ENCODE peak calls at places on chromosome 6, in five cellular contexts. L, X, T, M and U are unnamed samples.

GRCh38 chr6:45571159-45571558 is 193.4 kb upstream of the SUPT3H start:
- DNase-seq in L (no peak), X (no peak), T (no peak), M (no peak), U (no peak)

GRCh38 chr6:144217264-144217663 is 66.9 kb downstream of the STX11 start:
- DNase-seq in L (peak), X (peak), T (no peak), M (no peak), U (no peak)

GRCh38 chr6:120671519-120671918 is 662.8 kb downstream of the TBC1D32 start:
- DNase-seq in L (no peak), X (no peak), T (no peak), M (no peak), U (no peak)

GRCh38 chr6:148745926-148746325 is 904 bp upstream of the UST start:
- DNase-seq in L (no peak), X (no peak), T (no peak), M (no peak), U (peak)

GRCh38 chr6:45540375-45540920 is 162.7 kb upstream of the SUPT3H start:
- DNase-seq in L (no peak), X (no peak), T (no peak), M (no peak), U (no peak)

GRCh38 chr6:132798820-132799538 is 542 bp upstream of the SLC18B1 start:
- DNase-seq in L (peak), X (peak), T (peak), M (peak), U (peak)

GRCh38 chr6:25332165-25332564 is 53.0 kb downstream of the CARMIL1 start:
- DNase-seq in L (no peak), X (no peak), T (no peak), M (no peak), U (no peak)

GRCh38 chr6:45710304-45710821 is 305.3 kb downstream of the CLIC5 start:
- DNase-seq in L (peak), X (peak), T (no peak), M (no peak), U (peak)

GRCh38 chr6:87154641-87155271 is 609 bp upstream of the ZNF292 start:
- DNase-seq in L (peak), X (peak), T (no peak), M (no peak), U (peak)

GRCh38 chr6:118495639-118496296 is 52.3 kb upstream of the PLN start:
- DNase-seq in L (peak), X (no peak), T (no peak), M (no peak), U (peak)

GRCh38 chr6:1316482-1317220 is 4.8 kb downstream of the FOXQ1 start:
- DNase-seq in L (no peak), X (no peak), T (no peak), M (no peak), U (no peak)

GRCh38 chr6:30722280-30723112 is 2.3 kb downstream of the TUBB start:
- DNase-seq in L (peak), X (peak), T (peak), M (peak), U (peak)

GRCh38 chr6:10177703-10178102 is 237.2 kb downstream of the TFAP2A start:
- DNase-seq in L (no peak), X (no peak), T (no peak), M (no peak), U (no peak)

GRCh38 chr6:38262609-38263008 is 377.1 kb downstream of the BTBD9 start:
- DNase-seq in L (peak), X (no peak), T (no peak), M (no peak), U (peak)

GRCh38 chr6:22149081-22149480 is 147.8 kb downstream of the PRL start:
- DNase-seq in L (no peak), X (no peak), T (no peak), M (no peak), U (no peak)

GRCh38 chr6:43947860-43948259 is 177.8 kb downstream of the VEGFA start:
- DNase-seq in L (no peak), X (no peak), T (no peak), M (no peak), U (no peak)

GRCh38 chr6:113762611-113763010 is 94.5 kb upstream of the MARCKS start:
- DNase-seq in L (peak), X (peak), T (no peak), M (no peak), U (peak)

GRCh38 chr6:151374024-151374423 is 17.3 kb downstream of the ZBTB2 start:
- DNase-seq in L (peak), X (peak), T (peak), M (no peak), U (peak)

GRCh38 chr6:26218824-26219223 is 131.6 kb downstream of the HFE start:
- DNase-seq in L (no peak), X (no peak), T (no peak), M (no peak), U (no peak)

GRCh38 chr6:7488494-7488893 is 53.0 kb upstream of the DSP start:
- DNase-seq in L (no peak), X (no peak), T (no peak), M (no peak), U (no peak)

GRCh38 chr6:17987576-17988421 is at the start of gene KIF13A:
- DNase-seq in L (peak), X (peak), T (peak), M (peak), U (peak)

GRCh38 chr6:19410477-19410876 is 426.7 kb upstream of the ID4 start:
- DNase-seq in L (peak), X (peak), T (no peak), M (no peak), U (peak)

GRCh38 chr6:162371133-162371532 is 356.4 kb downstream of the PRKN start:
- DNase-seq in L (no peak), X (no peak), T (no peak), M (no peak), U (no peak)

GRCh38 chr6:23003671-23004598 is 434.6 kb downstream of the HDGFL1 start:
- DNase-seq in L (peak), X (peak), T (peak), M (peak), U (peak)

GRCh38 chr6:139539852-139540251 is 165.4 kb upstream of the CITED2 start:
- DNase-seq in L (peak), X (peak), T (peak), M (peak), U (peak)

GRCh38 chr6:134288538-134289203 is 29.2 kb downstream of the SGK1 start:
- DNase-seq in L (peak), X (peak), T (no peak), M (peak), U (peak)

GRCh38 chr6:145453376-145453775 is 281.9 kb downstream of the EPM2A start:
- DNase-seq in L (peak), X (peak), T (no peak), M (no peak), U (peak)

GRCh38 chr6:103183831-103184411 is 1675.8 kb downstream of the HACE1 start:
- DNase-seq in L (no peak), X (no peak), T (no peak), M (no peak), U (no peak)

GRCh38 chr6:136535017-136535416 is 15.2 kb downstream of the MAP7 start:
- DNase-seq in L (no peak), X (no peak), T (no peak), M (no peak), U (no peak)

GRCh38 chr6:136534268-136534667 is 16.0 kb downstream of the MAP7 start:
- DNase-seq in L (no peak), X (no peak), T (no peak), M (no peak), U (no peak)

GRCh38 chr6:136529655-136530054 is 20.6 kb downstream of the MAP7 start:
- DNase-seq in L (no peak), X (no peak), T (no peak), M (no peak), U (no peak)

GRCh38 chr6:136533487-136533886 is 16.7 kb downstream of the MAP7 start:
- DNase-seq in L (no peak), X (no peak), T (no peak), M (no peak), U (no peak)

GRCh38 chr6:136532030-136532429 is 18.2 kb downstream of the MAP7 start:
- DNase-seq in L (no peak), X (no peak), T (no peak), M (no peak), U (no peak)
- H3K4me3 ChIP-seq in L (no peak), X (no peak), T (no peak), M (no peak), U (no peak)

GRCh38 chr6:33424855-33425667 is 5.2 kb downstream of the SYNGAP1 start:
- DNase-seq in L (no peak), X (no peak), T (no peak), M (no peak), U (no peak)
- H3K4me3 ChIP-seq in L (peak), X (peak), T (peak), M (peak), U (peak)

DNA sequence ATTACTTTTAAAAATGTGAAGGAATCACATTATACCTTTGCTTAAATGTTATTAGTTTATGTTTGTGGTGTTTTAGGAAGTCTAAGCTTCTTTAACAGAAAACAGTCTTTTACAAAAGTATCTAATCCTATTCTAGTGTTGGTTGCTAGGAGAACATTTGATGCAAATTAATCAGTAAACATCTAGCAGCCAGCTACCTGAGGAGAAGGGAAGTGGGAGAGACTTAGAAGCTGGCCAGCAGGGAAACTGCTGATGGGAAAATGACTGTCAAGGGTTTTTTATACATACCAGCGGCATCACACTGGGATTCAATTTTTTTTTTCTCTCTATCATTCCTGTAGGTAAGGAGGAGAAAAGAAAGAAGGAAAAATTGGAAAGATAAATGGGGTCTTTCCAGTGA is 686.0 kb upstream of the MMS22L start:
- DNase-seq in L (no peak), X (no peak), T (no peak), M (no peak), U (no peak)
- H3K4me3 ChIP-seq in L (no peak), X (no peak), T (no peak), M (no peak), U (no peak)

DNA sequence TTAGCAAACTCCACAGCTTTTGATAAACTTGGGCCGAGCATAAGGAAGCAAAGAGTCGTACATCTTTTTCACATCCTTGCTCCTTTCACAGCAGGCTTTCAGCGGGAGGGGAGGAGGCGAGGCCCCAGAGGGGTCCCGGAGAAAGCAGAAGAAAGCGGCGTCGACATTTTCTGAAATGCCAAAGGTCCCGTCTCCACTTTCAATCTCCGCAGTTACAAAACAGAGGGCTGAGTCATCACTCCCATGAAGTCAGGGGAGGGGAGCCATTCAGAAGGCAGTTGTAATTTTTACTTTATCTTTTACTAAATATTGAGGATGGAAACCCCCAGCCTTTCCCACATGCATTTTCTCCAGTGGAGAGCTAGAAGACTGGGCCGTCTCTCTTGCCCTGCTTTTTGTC is 174.2 kb upstream of the THBS2 start:
- DNase-seq in L (peak), X (peak), T (peak), M (no peak), U (peak)
- H3K4me3 ChIP-seq in L (no peak), X (no peak), T (no peak), M (no peak), U (no peak)

GRCh38 chr6:167679791-167680604 is 146.7 kb upstream of the AFDN start:
- DNase-seq in L (no peak), X (no peak), T (no peak), M (no peak), U (no peak)

GRCh38 chr6:167676666-167677421 is 149.9 kb upstream of the AFDN start:
- DNase-seq in L (no peak), X (peak), T (peak), M (no peak), U (no peak)

GRCh38 chr6:167677422-167677789 is 149.3 kb upstream of the AFDN start:
- DNase-seq in L (no peak), X (no peak), T (no peak), M (no peak), U (no peak)

GRCh38 chr6:167679137-167679736 is 147.5 kb upstream of the AFDN start:
- DNase-seq in L (no peak), X (no peak), T (no peak), M (no peak), U (no peak)

GRCh38 chr6:167678102-167679101 is 148.3 kb upstream of the AFDN start:
- DNase-seq in L (no peak), X (peak), T (peak), M (no peak), U (peak)
- H3K4me3 ChIP-seq in L (peak), X (peak), T (peak), M (no peak), U (peak)

GRCh38 chr6:2504495-2505064 is 246.1 kb downstream of the MYLK4 start:
- DNase-seq in L (no peak), X (no peak), T (no peak), M (no peak), U (no peak)

GRCh38 chr6:2505624-2506023 is 245.1 kb downstream of the MYLK4 start:
- DNase-seq in L (peak), X (peak), T (no peak), M (no peak), U (no peak)

GRCh38 chr6:2502096-2502997 is 248.4 kb downstream of the MYLK4 start:
- DNase-seq in L (peak), X (peak), T (no peak), M (no peak), U (peak)

GRCh38 chr6:2503816-2504494 is 246.8 kb downstream of the MYLK4 start:
- DNase-seq in L (peak), X (peak), T (no peak), M (no peak), U (peak)

DNA sequence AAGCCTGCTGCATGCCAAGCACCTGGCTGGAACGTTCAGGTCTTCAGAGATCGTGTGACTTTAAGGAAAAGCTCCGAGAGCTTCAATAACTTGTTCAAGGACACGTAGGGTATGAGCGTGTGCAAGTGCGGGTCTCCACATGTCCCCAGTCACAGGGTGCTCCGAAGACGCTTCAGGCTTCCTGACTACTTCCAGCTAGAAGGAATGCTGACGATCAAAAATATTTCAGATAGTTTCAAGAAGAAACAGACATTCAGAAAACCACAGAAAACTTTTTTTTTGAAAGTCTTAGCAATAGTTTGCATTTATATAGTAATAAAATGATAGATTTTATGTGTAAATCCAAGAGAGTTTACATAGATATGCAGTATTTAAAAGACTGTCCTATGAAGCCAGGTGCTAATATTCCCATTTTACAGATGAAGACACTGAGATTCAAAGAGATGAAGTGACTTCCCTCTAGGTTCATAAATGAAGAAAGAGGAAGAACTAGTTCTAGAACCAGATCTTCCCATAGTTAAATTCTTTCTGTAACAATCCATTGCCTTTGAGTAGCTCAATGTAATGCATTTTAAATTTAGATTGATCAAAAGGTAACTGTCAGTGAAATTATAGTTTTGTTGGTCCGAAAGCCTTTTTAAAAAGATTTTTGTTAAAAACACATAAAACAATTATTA is 247.6 kb downstream of the MYLK4 start:
- DNase-seq in L (no peak), X (no peak), T (no peak), M (no peak), U (peak)
- H3K4me3 ChIP-seq in L (no peak), X (no peak), T (no peak), M (no peak), U (no peak)

DNA sequence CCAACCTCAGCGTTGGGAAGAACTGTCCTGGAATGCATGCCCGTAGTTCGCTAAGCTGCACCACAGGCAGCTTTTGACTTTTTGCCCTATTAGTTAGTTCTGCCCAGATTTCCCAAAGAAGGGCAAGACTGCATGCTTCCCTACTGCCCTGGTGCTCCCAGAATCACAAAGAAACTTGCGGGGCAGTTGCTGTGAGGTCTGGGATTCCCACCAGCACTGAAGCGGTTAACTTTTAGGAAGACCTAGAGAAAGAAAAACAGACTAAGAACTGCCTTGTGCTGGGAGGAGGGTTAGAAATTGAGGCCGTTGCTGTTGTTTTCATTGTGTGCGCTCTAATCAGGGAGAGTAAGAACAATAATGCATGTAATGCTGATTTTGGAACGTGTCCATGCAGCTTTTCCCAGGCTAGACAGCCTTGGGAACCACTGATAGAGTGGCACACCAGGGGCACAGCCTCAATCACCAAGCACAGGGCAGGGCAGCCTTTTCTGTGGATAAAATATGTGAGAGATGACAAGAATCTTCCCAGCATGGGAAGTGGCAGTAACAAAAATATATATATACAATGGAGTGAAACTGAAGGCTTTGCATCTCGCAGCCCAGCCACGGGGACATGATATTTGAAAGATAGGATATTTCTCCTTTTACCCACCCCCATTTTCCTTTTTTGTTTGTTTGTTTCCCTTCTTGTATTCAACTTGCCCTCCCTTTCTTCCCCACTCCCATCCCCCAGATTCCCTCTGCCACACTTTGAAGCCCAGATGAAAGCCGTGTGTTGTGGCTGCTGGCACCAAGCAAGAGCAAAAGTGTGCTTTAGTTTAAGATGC is 137.6 kb upstream of the HEY2 start:
- DNase-seq in L (peak), X (peak), T (no peak), M (no peak), U (peak)
- H3K4me3 ChIP-seq in L (peak), X (no peak), T (peak), M (no peak), U (peak)

DNA sequence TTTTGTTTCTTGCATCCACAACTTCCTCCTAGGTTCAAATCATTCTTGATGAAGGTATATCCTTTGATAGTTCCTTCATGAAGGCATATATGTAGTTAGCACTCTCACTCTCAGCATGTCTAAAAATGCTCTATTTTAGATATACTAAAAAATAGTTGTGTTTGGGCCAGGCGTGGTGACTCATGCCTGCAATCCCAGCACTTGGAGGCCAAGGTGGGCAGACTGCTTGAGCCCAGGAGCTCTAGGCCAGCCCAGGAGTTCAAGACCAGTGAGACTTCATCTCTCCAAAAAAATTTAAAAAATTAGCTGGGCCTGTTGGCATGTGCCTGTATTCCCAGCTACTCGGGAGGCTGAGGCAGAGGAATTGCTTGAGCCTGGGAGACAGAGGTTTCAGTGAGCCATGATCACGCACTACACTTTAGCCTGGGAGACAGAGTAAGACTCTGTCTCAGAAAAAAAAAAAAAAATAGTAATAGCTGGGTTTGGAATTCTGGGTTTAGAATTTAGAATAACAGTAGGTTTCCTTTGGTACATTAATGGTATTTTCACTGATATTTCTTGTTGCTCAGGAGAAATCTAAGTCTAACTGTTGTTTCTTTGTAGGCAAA is 7.0 kb downstream of the SERAC1 start:
- DNase-seq in L (peak), X (peak), T (no peak), M (no peak), U (peak)
- H3K4me3 ChIP-seq in L (no peak), X (no peak), T (no peak), M (no peak), U (no peak)